ENCODE peak calls at places on chromosome 4, in ten cellular contexts. L is cardiac muscle cell; I is astrocyte; U is breast epithelium; W is IMR-90; Z is AG10803; H is cardiac fibroblast; O is CD8-positive, alpha-beta T cell; B is upper lobe of right lung; P is HFF-Myc. X is an unnamed sample.

GRCh38 chr4:102514298-102514964 is 13.3 kb downstream of the NFKB1 start:
- DNase-seq in L (no peak), I (no peak), U (no peak), W (no peak), Z (no peak), H (no peak), O (no peak), B (no peak), P (no peak), X (no peak)

GRCh38 chr4:22514431-22514830 is 1.4 kb downstream of the ADGRA3 start:
- DNase-seq in L (no peak), I (peak), U (no peak), W (peak), Z (no peak), H (peak), O (no peak), B (no peak), P (no peak), X (peak)

GRCh38 chr4:732911-733630 is 27.4 kb downstream of the PCGF3 start:
- DNase-seq in L (no peak), I (no peak), U (no peak), W (no peak), Z (no peak), H (no peak), O (no peak), B (peak), P (no peak), X (no peak)

GRCh38 chr4:108036252-108036651 is 46.6 kb downstream of the HADH start:
- DNase-seq in L (no peak), I (no peak), U (no peak), W (no peak), Z (no peak), H (no peak), O (peak), B (no peak), P (no peak), X (no peak)

GRCh38 chr4:3307060-3307459 is 14.2 kb downstream of the RGS12 start:
- DNase-seq in L (no peak), I (no peak), U (no peak), W (no peak), Z (no peak), H (no peak), O (no peak), B (peak), P (no peak), X (no peak)

GRCh38 chr4:5998333-5998936 is 19.8 kb downstream of the C4orf50 start:
- DNase-seq in L (peak), I (peak), U (peak), W (peak), Z (peak), H (peak), O (peak), B (peak), P (peak), X (peak)

GRCh38 chr4:139809207-139810157 is 143.9 kb downstream of the MGST2 start:
- DNase-seq in L (no peak), I (no peak), U (no peak), W (no peak), Z (no peak), H (no peak), O (no peak), B (no peak), P (no peak), X (no peak)

GRCh38 chr4:1409079-1409805 is 3.0 kb upstream of the NKX1-1 start:
- DNase-seq in L (no peak), I (no peak), U (no peak), W (no peak), Z (no peak), H (no peak), O (no peak), B (peak), P (no peak), X (no peak)

GRCh38 chr4:181475781-181476180 is 767.4 kb upstream of the TENM3 start:
- DNase-seq in L (peak), I (no peak), U (no peak), W (no peak), Z (no peak), H (no peak), O (no peak), B (no peak), P (no peak), X (no peak)

GRCh38 chr4:16661813-16662212 is 236.6 kb downstream of the LDB2 start:
- DNase-seq in L (no peak), I (peak), U (no peak), W (no peak), Z (no peak), H (no peak), O (no peak), B (no peak), P (no peak), X (no peak)

GRCh38 chr4:2281575-2282343 is 19.9 kb upstream of the MXD4 start:
- DNase-seq in L (no peak), I (no peak), U (no peak), W (no peak), Z (no peak), H (peak), O (peak), B (no peak), P (no peak), X (peak)

GRCh38 chr4:73379946-73380345 is 24.1 kb upstream of the ALB start:
- DNase-seq in L (no peak), I (no peak), U (no peak), W (no peak), Z (no peak), H (no peak), O (no peak), B (no peak), P (no peak), X (no peak)

GRCh38 chr4:14770025-14770424 is 232.3 kb upstream of the CPEB2 start:
- DNase-seq in L (no peak), I (no peak), U (no peak), W (no peak), Z (no peak), H (no peak), O (no peak), B (no peak), P (no peak), X (no peak)

GRCh38 chr4:6887591-6888371 is 21.8 kb upstream of the TBC1D14 start:
- DNase-seq in L (no peak), I (no peak), U (no peak), W (no peak), Z (no peak), H (peak), O (no peak), B (peak), P (no peak), X (no peak)

GRCh38 chr4:78954048-78954666 is 14.9 kb upstream of the PAQR3 start:
- DNase-seq in L (peak), I (no peak), U (no peak), W (no peak), Z (no peak), H (peak), O (no peak), B (no peak), P (no peak), X (peak)

GRCh38 chr4:81459233-81459632 is 12.5 kb downstream of the RASGEF1B start:
- DNase-seq in L (no peak), I (no peak), U (no peak), W (no peak), Z (no peak), H (no peak), O (no peak), B (no peak), P (no peak), X (no peak)

GRCh38 chr4:59393780-59394179 is 1806.3 kb upstream of the ADGRL3 start:
- DNase-seq in L (no peak), I (no peak), U (no peak), W (no peak), Z (no peak), H (no peak), O (no peak), B (no peak), P (no peak), X (no peak)

GRCh38 chr4:14035076-14035475 is 407.6 kb upstream of the BOD1L1 start:
- DNase-seq in L (no peak), I (no peak), U (no peak), W (no peak), Z (no peak), H (no peak), O (no peak), B (no peak), P (no peak), X (no peak)

DNA sequence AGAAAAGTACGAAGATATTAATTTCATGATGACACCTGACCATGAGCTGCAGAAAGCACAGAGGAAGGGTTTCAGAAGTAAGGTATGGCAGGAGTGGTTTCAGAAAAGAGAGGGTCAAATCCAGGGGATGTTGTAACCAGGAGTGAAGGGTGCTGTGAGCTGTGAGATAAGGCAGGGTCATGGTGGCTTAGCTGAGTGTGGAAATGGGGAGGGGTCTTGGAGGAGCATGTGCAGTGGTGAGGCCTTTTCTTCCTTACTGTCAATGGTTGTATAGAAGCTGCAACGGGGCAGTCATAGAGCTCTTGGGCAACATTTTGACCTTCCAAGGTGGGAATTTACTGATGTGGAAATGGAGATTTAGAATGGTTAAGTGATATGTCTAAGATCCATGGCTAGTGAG is 2.5 kb downstream of the ANAPC4 start:
- DNase-seq in L (no peak), I (no peak), U (no peak), W (no peak), Z (no peak), H (no peak), O (no peak), B (no peak), P (no peak), X (no peak)
- H3K4me3 ChIP-seq in L (no peak), I (no peak), U (no peak), W (no peak), Z (no peak), H (no peak), O (no peak), B (no peak), P (no peak), X (no peak)

GRCh38 chr4:112766422-112766821 is 129.5 kb downstream of the LARP7 start:
- DNase-seq in L (peak), I (no peak), U (no peak), W (peak), Z (peak), H (peak), O (no peak), B (no peak), P (no peak), X (peak)
- TF ChIP-seq CTCF in L (peak), I (peak), U (no peak), W (peak), Z (peak), H (peak), O (no peak), B (no peak), P (peak), X (peak)

DNA sequence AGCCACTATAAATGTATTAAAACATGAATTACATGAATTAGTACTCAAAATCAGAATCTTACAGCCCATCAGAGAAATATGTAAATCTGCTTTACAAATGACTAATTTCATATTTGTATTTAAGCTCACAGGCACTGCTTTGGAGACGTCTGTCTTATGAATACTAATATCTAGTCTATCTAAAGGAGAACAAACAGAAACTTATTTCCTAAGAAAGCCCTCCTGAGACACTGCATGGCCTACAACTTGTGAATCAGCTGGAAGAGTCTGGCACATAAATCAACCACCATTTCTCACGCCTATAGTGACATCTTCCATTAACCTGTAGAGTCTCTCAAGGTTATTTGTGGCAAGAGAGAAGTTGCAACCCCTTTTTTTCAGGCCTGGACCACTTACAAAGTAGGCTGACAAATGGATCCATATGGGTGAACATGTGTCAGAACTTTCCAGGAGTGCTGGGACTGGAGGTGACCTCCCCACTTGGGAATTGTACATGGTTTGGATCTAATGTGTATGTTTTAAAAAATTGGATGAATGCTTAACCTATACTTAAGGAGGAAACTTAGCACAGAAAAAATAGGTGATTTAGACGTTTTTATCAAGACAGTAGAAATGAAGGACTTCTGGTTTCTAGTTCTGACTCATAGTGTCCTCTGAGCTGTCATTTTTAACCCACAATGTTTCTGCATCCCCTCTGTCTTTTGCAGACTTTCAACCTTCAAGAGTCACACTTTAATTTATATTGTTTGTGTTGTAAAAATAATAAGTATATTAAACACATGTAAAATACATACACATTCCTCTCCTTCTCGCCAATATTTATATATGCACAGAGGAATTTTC is 83.2 kb upstream of the ARHGAP24 start:
- DNase-seq in L (no peak), I (no peak), U (no peak), W (no peak), Z (no peak), H (peak), O (no peak), B (no peak), P (no peak), X (no peak)
- H3K4me3 ChIP-seq in L (no peak), I (no peak), U (no peak), W (no peak), Z (no peak), H (no peak), O (no peak), B (no peak), P (no peak), X (no peak)

GRCh38 chr4:156888762-156889161 is 82.8 kb downstream of the PDGFC start:
- DNase-seq in L (peak), I (peak), U (no peak), W (peak), Z (peak), H (peak), O (no peak), B (no peak), P (no peak), X (peak)

GRCh38 chr4:156885374-156885773 is 86.2 kb downstream of the PDGFC start:
- DNase-seq in L (no peak), I (no peak), U (no peak), W (no peak), Z (no peak), H (no peak), O (no peak), B (no peak), P (no peak), X (no peak)

GRCh38 chr4:156892695-156893211 is 78.8 kb downstream of the PDGFC start:
- DNase-seq in L (no peak), I (peak), U (no peak), W (no peak), Z (peak), H (no peak), O (no peak), B (no peak), P (no peak), X (no peak)

GRCh38 chr4:156894234-156894633 is 77.4 kb downstream of the PDGFC start:
- DNase-seq in L (no peak), I (no peak), U (no peak), W (no peak), Z (no peak), H (no peak), O (no peak), B (no peak), P (no peak), X (no peak)

GRCh38 chr4:156889616-156890594 is 81.7 kb downstream of the PDGFC start:
- DNase-seq in L (peak), I (peak), U (no peak), W (peak), Z (peak), H (peak), O (no peak), B (no peak), P (no peak), X (peak)
- TF ChIP-seq CTCF in L (no peak), I (no peak), U (no peak), W (no peak), Z (no peak), H (no peak), O (no peak), B (no peak), P (no peak), X (no peak)

GRCh38 chr4:54568184-54568583 is 89.6 kb upstream of the KIT start:
- DNase-seq in L (peak), I (peak), U (no peak), W (peak), Z (peak), H (peak), O (no peak), B (no peak), P (peak), X (peak)
- H3K4me3 ChIP-seq in L (no peak), I (no peak), U (no peak), W (no peak), Z (no peak), H (no peak), O (no peak), B (no peak), P (no peak), X (no peak)

GRCh38 chr4:141254326-141254725 is 33.6 kb downstream of the ZNF330 start:
- DNase-seq in L (no peak), I (no peak), U (no peak), W (no peak), Z (no peak), H (no peak), O (no peak), B (no peak), P (no peak), X (no peak)
- TF ChIP-seq CTCF in L (no peak), I (no peak), U (no peak), W (no peak), Z (no peak), H (peak), O (no peak), B (no peak), P (peak), X (peak)